ENCODE peak calls at places on chromosomes 7 and 10, in seven cellular contexts. One of them, this sample, is unnamed.
A peak's percentile ranks its signal among the peaks of the same experiment; 100 is the strongest.

GRCh38 chr10:116891208-116891607 is 41.9 kb downstream of the ENO4 start:
- DNase-seq in stimulated activated CD8-positive, alpha-beta memory T cell treated with anti-CD3 and anti-CD28 coated beads, Interleukin-7, amount 100 ng/mL, for 1 hour: no peak
- DNase-seq in NB4: no peak
- DNase-seq in AG04450: peak; percentile 81
- DNase-seq in CD4-positive, alpha-beta T cell: no peak
- DNase-seq in IMR-90: peak; percentile 94
- DNase-seq in T47D: no peak
- DNase-seq in this sample: peak; percentile 86

GRCh38 chr10:19719320-19719719 is 96.9 kb upstream of the PLXDC2 start:
- DNase-seq in CD4-positive, alpha-beta T cell: no peak
- DNase-seq in IMR-90: peak; percentile 87
- DNase-seq in T47D: no peak
- DNase-seq in AG04450: peak; percentile 85
- DNase-seq in NB4: no peak
- DNase-seq in stimulated activated CD8-positive, alpha-beta memory T cell treated with anti-CD3 and anti-CD28 coated beads, Interleukin-7, amount 100 ng/mL, for 1 hour: no peak
- DNase-seq in this sample: peak; percentile 71

GRCh38 chr10:4141471-4141870 is 356.5 kb upstream of the KLF6 start:
- DNase-seq in T47D: peak; percentile 25
- DNase-seq in IMR-90: peak; percentile 40
- DNase-seq in CD4-positive, alpha-beta T cell: no peak
- DNase-seq in AG04450: no peak
- DNase-seq in stimulated activated CD8-positive, alpha-beta memory T cell treated with anti-CD3 and anti-CD28 coated beads, Interleukin-7, amount 100 ng/mL, for 1 hour: no peak
- DNase-seq in NB4: peak; percentile 40
- DNase-seq in this sample: peak; percentile 40

GRCh38 chr7:88449410-88449809 is 142.7 kb upstream of the STEAP4 start:
- DNase-seq in NB4: no peak
- DNase-seq in CD4-positive, alpha-beta T cell: no peak
- DNase-seq in IMR-90: no peak
- DNase-seq in stimulated activated CD8-positive, alpha-beta memory T cell treated with anti-CD3 and anti-CD28 coated beads, Interleukin-7, amount 100 ng/mL, for 1 hour: no peak
- DNase-seq in T47D: no peak
- DNase-seq in AG04450: no peak
- DNase-seq in this sample: no peak

GRCh38 chr10:116767235-116767634 is 24.9 kb upstream of the HSPA12A start:
- DNase-seq in NB4: no peak
- DNase-seq in CD4-positive, alpha-beta T cell: no peak
- DNase-seq in AG04450: no peak
- DNase-seq in T47D: no peak
- DNase-seq in stimulated activated CD8-positive, alpha-beta memory T cell treated with anti-CD3 and anti-CD28 coated beads, Interleukin-7, amount 100 ng/mL, for 1 hour: no peak
- DNase-seq in IMR-90: no peak
- DNase-seq in this sample: peak; percentile 58

GRCh38 chr7:117076426-117076943 is 123.2 kb downstream of the ST7 start:
- DNase-seq in stimulated activated CD8-positive, alpha-beta memory T cell treated with anti-CD3 and anti-CD28 coated beads, Interleukin-7, amount 100 ng/mL, for 1 hour: no peak
- DNase-seq in AG04450: no peak
- DNase-seq in NB4: no peak
- DNase-seq in CD4-positive, alpha-beta T cell: no peak
- DNase-seq in T47D: no peak
- DNase-seq in IMR-90: no peak
- DNase-seq in this sample: no peak

GRCh38 chr7:2698581-2699288 is 10.7 kb downstream of the AMZ1 start:
- DNase-seq in T47D: no peak
- DNase-seq in AG04450: no peak
- DNase-seq in CD4-positive, alpha-beta T cell: peak; percentile 36
- DNase-seq in NB4: peak; percentile 98
- DNase-seq in IMR-90: no peak
- DNase-seq in stimulated activated CD8-positive, alpha-beta memory T cell treated with anti-CD3 and anti-CD28 coated beads, Interleukin-7, amount 100 ng/mL, for 1 hour: peak; percentile 44
- DNase-seq in this sample: no peak

GRCh38 chr10:10854715-10855114 is 163.0 kb upstream of the CELF2 start:
- DNase-seq in AG04450: no peak
- DNase-seq in CD4-positive, alpha-beta T cell: no peak
- DNase-seq in stimulated activated CD8-positive, alpha-beta memory T cell treated with anti-CD3 and anti-CD28 coated beads, Interleukin-7, amount 100 ng/mL, for 1 hour: no peak
- DNase-seq in NB4: no peak
- DNase-seq in IMR-90: no peak
- DNase-seq in T47D: no peak
- DNase-seq in this sample: no peak

GRCh38 chr10:44897049-44897448 is 14.1 kb upstream of the TMEM72 start:
- DNase-seq in AG04450: no peak
- DNase-seq in T47D: no peak
- DNase-seq in CD4-positive, alpha-beta T cell: no peak
- DNase-seq in NB4: no peak
- DNase-seq in IMR-90: peak; percentile 18
- DNase-seq in stimulated activated CD8-positive, alpha-beta memory T cell treated with anti-CD3 and anti-CD28 coated beads, Interleukin-7, amount 100 ng/mL, for 1 hour: no peak
- DNase-seq in this sample: no peak

GRCh38 chr7:24817339-24817738 is 60.1 kb upstream of the GSDME start:
- DNase-seq in stimulated activated CD8-positive, alpha-beta memory T cell treated with anti-CD3 and anti-CD28 coated beads, Interleukin-7, amount 100 ng/mL, for 1 hour: no peak
- DNase-seq in T47D: no peak
- DNase-seq in IMR-90: no peak
- DNase-seq in AG04450: no peak
- DNase-seq in NB4: no peak
- DNase-seq in CD4-positive, alpha-beta T cell: no peak
- DNase-seq in this sample: no peak

GRCh38 chr7:27091125-27091524 is 4.7 kb downstream of the HOXA1 start:
- DNase-seq in IMR-90: no peak
- DNase-seq in CD4-positive, alpha-beta T cell: no peak
- DNase-seq in AG04450: no peak
- DNase-seq in NB4: no peak
- DNase-seq in stimulated activated CD8-positive, alpha-beta memory T cell treated with anti-CD3 and anti-CD28 coated beads, Interleukin-7, amount 100 ng/mL, for 1 hour: no peak
- DNase-seq in T47D: no peak
- DNase-seq in this sample: no peak

GRCh38 chr7:95549818-95550529 is 46.3 kb downstream of the PDK4 start:
- DNase-seq in CD4-positive, alpha-beta T cell: no peak
- DNase-seq in T47D: peak; percentile 41
- DNase-seq in AG04450: peak; percentile 13
- DNase-seq in IMR-90: peak; percentile 74
- DNase-seq in NB4: peak; percentile 8
- DNase-seq in stimulated activated CD8-positive, alpha-beta memory T cell treated with anti-CD3 and anti-CD28 coated beads, Interleukin-7, amount 100 ng/mL, for 1 hour: no peak
- DNase-seq in this sample: peak; percentile 31

GRCh38 chr7:75906991-75907667 is 7.8 kb upstream of the POR start:
- DNase-seq in CD4-positive, alpha-beta T cell: no peak
- DNase-seq in AG04450: no peak
- DNase-seq in IMR-90: no peak
- DNase-seq in stimulated activated CD8-positive, alpha-beta memory T cell treated with anti-CD3 and anti-CD28 coated beads, Interleukin-7, amount 100 ng/mL, for 1 hour: no peak
- DNase-seq in NB4: no peak
- DNase-seq in T47D: no peak
- DNase-seq in this sample: no peak

GRCh38 chr10:34941471-34942357 is 126.6 kb upstream of the PARD3 start:
- DNase-seq in CD4-positive, alpha-beta T cell: no peak
- DNase-seq in AG04450: no peak
- DNase-seq in NB4: peak; percentile 24
- DNase-seq in stimulated activated CD8-positive, alpha-beta memory T cell treated with anti-CD3 and anti-CD28 coated beads, Interleukin-7, amount 100 ng/mL, for 1 hour: no peak
- DNase-seq in T47D: no peak
- DNase-seq in IMR-90: peak; percentile 13
- DNase-seq in this sample: peak; percentile 23

GRCh38 chr10:117226813-117227451 is 14.0 kb upstream of the SLC18A2 start:
- DNase-seq in IMR-90: no peak
- DNase-seq in CD4-positive, alpha-beta T cell: no peak
- DNase-seq in AG04450: no peak
- DNase-seq in stimulated activated CD8-positive, alpha-beta memory T cell treated with anti-CD3 and anti-CD28 coated beads, Interleukin-7, amount 100 ng/mL, for 1 hour: no peak
- DNase-seq in NB4: peak; percentile 55
- DNase-seq in T47D: peak; percentile 31
- DNase-seq in this sample: peak; percentile 16

GRCh38 chr7:108604685-108605077 is 35.0 kb downstream of the DNAJB9 start:
- DNase-seq in T47D: no peak
- DNase-seq in stimulated activated CD8-positive, alpha-beta memory T cell treated with anti-CD3 and anti-CD28 coated beads, Interleukin-7, amount 100 ng/mL, for 1 hour: no peak
- DNase-seq in CD4-positive, alpha-beta T cell: no peak
- DNase-seq in AG04450: no peak
- DNase-seq in IMR-90: no peak
- DNase-seq in NB4: no peak
- DNase-seq in this sample: no peak

GRCh38 chr10:78514459-78514858 is 480.8 kb downstream of the RPS24 start:
- DNase-seq in IMR-90: no peak
- DNase-seq in AG04450: no peak
- DNase-seq in T47D: no peak
- DNase-seq in NB4: no peak
- DNase-seq in CD4-positive, alpha-beta T cell: no peak
- DNase-seq in stimulated activated CD8-positive, alpha-beta memory T cell treated with anti-CD3 and anti-CD28 coated beads, Interleukin-7, amount 100 ng/mL, for 1 hour: no peak
- DNase-seq in this sample: no peak

GRCh38 chr10:5592070-5592469 is 67.3 kb downstream of the CALML3 start:
- DNase-seq in NB4: no peak
- DNase-seq in stimulated activated CD8-positive, alpha-beta memory T cell treated with anti-CD3 and anti-CD28 coated beads, Interleukin-7, amount 100 ng/mL, for 1 hour: no peak
- DNase-seq in IMR-90: no peak
- DNase-seq in CD4-positive, alpha-beta T cell: no peak
- DNase-seq in T47D: no peak
- DNase-seq in AG04450: no peak
- DNase-seq in this sample: no peak

This sample was measured in fibroblast of the aortic adventitia.